ENCODE peak calls at places on chromosomes 16 and 17, in ten cellular contexts. G is NCI-H446; A is GM12864; W is stimulated activated CD4-positive, alpha-beta T cell treated with anti-CD3 and anti-CD28 coated beads, Interleukin-12 subunit alpha, Interleukin-12 subunit beta, amount 100 ng/mL, for 24 hours; F is T47D; J is NCI-H510A treated with DMSO at 0.1 percent for 48 hours; C is GM04503; U is stimulated activated effector memory CD8-positive, alpha-beta T cell treated with anti-CD3 and anti-CD28 coated beads, Interleukin-12 subunit alpha, Interleukin-12 subunit beta, amount 100 ng/mL, for 72 hours; O is stimulated activated naive B cell treated with anti-CD40 and anti-IgM and Interleukin-4, amounts not matched to agents 10 μg/mL and 1 μg/mL and 100 μg/mL, for 72 hours; Y is WTC11. P is an unnamed sample.

GRCh38 chr17:79899584-79899983 is 60.3 kb upstream of the CBX4 start:
- DNase-seq in G (no peak), A (no peak), W (no peak), F (no peak), J (no peak), C (no peak), U (no peak), O (no peak), Y (no peak), P (no peak)

GRCh38 chr17:2792541-2793169 is 3.6 kb upstream of the RAP1GAP2 start:
- DNase-seq in G (no peak), A (no peak), W (no peak), F (no peak), J (no peak), C (no peak), U (peak; percentile 66), O (peak; percentile 39), Y (no peak), P (no peak)

GRCh38 chr17:82929011-82929622 is 89.3 kb upstream of the ZNF750 start:
- DNase-seq in G (no peak), A (no peak), W (no peak), F (no peak), J (no peak), C (no peak), U (no peak), O (no peak), Y (no peak), P (no peak)

GRCh38 chr17:71748872-71749271 is 371.9 kb upstream of the SOX9 start:
- DNase-seq in G (no peak), A (no peak), W (no peak), F (no peak), J (no peak), C (no peak), U (no peak), O (no peak), Y (no peak), P (no peak)

GRCh38 chr16:23148166-23148512 is 1.1 kb downstream of the USP31 start:
- DNase-seq in G (no peak), A (no peak), W (no peak), F (no peak), J (no peak), C (no peak), U (no peak), O (no peak), Y (no peak), P (no peak)

GRCh38 chr17:14061666-14062560 is 7.4 kb upstream of the COX10 start:
- DNase-seq in G (no peak), A (no peak), W (no peak), F (peak; percentile 74), J (no peak), C (peak; percentile 53), U (no peak), O (no peak), Y (no peak), P (no peak)

GRCh38 chr17:73091410-73091769 is 1.1 kb downstream of the SLC39A11 start:
- DNase-seq in G (no peak), A (no peak), W (no peak), F (no peak), J (no peak), C (no peak), U (no peak), O (no peak), Y (no peak), P (no peak)

GRCh38 chr17:64459284-64459747 is 10.4 kb downstream of the MILR1 start:
- DNase-seq in G (no peak), A (no peak), W (no peak), F (no peak), J (no peak), C (no peak), U (no peak), O (no peak), Y (no peak), P (no peak)

GRCh38 chr16:80407265-80407987 is 133.4 kb upstream of the DYNLRB2 start:
- DNase-seq in G (no peak), A (no peak), W (no peak), F (no peak), J (peak; percentile 1), C (no peak), U (no peak), O (no peak), Y (no peak), P (no peak)

GRCh38 chr16:74999208-74999682 is 421 bp downstream of the ZNRF1 start:
- DNase-seq in G (no peak), A (no peak), W (no peak), F (peak; percentile 29), J (no peak), C (no peak), U (peak; percentile 23), O (no peak), Y (no peak), P (no peak)

GRCh38 chr17:60322056-60322387 is 69.9 kb downstream of the USP32 start:
- DNase-seq in G (no peak), A (no peak), W (no peak), F (no peak), J (no peak), C (no peak), U (no peak), O (no peak), Y (no peak), P (no peak)

GRCh38 chr17:7220593-7221280 is 999 bp downstream of the ACADVL start:
- DNase-seq in G (peak; percentile 33), A (no peak), W (no peak), F (peak; percentile 71), J (peak; percentile 20), C (no peak), U (peak; percentile 31), O (peak; percentile 46), Y (peak; percentile 69), P (no peak)

GRCh38 chr17:76370261-76370993 is 14.0 kb upstream of the SPHK1 start:
- DNase-seq in G (no peak), A (no peak), W (no peak), F (no peak), J (no peak), C (peak; percentile 94), U (no peak), O (no peak), Y (no peak), P (no peak)

GRCh38 chr17:7251330-7252175 is at the start of gene CTDNEP1:
- DNase-seq in G (peak; percentile 99), A (peak; percentile 98), W (peak; percentile 97), F (peak; percentile 99), J (peak; percentile 97), C (peak; percentile 98), U (peak; percentile 100), O (peak; percentile 42), Y (peak; percentile 97), P (peak; percentile 90)

GRCh38 chr16:58119509-58119845 is 9.7 kb downstream of the CFAP20 start:
- DNase-seq in G (peak; percentile 18), A (no peak), W (no peak), F (no peak), J (no peak), C (no peak), U (no peak), O (no peak), Y (no peak), P (no peak)

GRCh38 chr17:27893834-27894503 is 804 bp upstream of the LYRM9 start:
- DNase-seq in G (no peak), A (no peak), W (no peak), F (no peak), J (no peak), C (no peak), U (no peak), O (no peak), Y (no peak), P (no peak)

GRCh38 chr16:4511441-4512082 is 27.0 kb downstream of the CDIP1 start:
- DNase-seq in G (peak; percentile 39), A (no peak), W (no peak), F (peak; percentile 66), J (peak; percentile 60), C (no peak), U (no peak), O (no peak), Y (peak; percentile 89), P (no peak)

GRCh38 chr17:55584055-55584685 is 72.9 kb upstream of the SMIM36 start:
- DNase-seq in G (no peak), A (no peak), W (no peak), F (no peak), J (no peak), C (no peak), U (no peak), O (no peak), Y (no peak), P (no peak)

GRCh38 chr17:29066053-29066452 is 23.1 kb downstream of the PIPOX start:
- DNase-seq in G (peak; percentile 52), A (no peak), W (no peak), F (no peak), J (no peak), C (no peak), U (no peak), O (no peak), Y (no peak), P (no peak)

GRCh38 chr17:67452681-67453554 is 75.8 kb downstream of the PITPNC1 start:
- DNase-seq in G (no peak), A (peak; percentile 53), W (no peak), F (no peak), J (no peak), C (no peak), U (no peak), O (no peak), Y (no peak), P (no peak)

GRCh38 chr16:31191697-31192428 is 10.7 kb downstream of the PYCARD start:
- DNase-seq in G (no peak), A (no peak), W (no peak), F (no peak), J (no peak), C (no peak), U (no peak), O (no peak), Y (no peak), P (no peak)

GRCh38 chr16:57786632-57787518 is 15.4 kb downstream of the KIFC3 start:
- DNase-seq in G (no peak), A (no peak), W (no peak), F (no peak), J (no peak), C (no peak), U (no peak), O (no peak), Y (no peak), P (no peak)

GRCh38 chr17:81409190-81409935 is 14.1 kb downstream of the BAHCC1 start:
- DNase-seq in G (no peak), A (no peak), W (no peak), F (no peak), J (peak; percentile 82), C (no peak), U (no peak), O (no peak), Y (peak; percentile 55), P (no peak)

GRCh38 chr17:77429985-77430752 is 289.4 kb downstream of the SEC14L1 start:
- DNase-seq in G (peak; percentile 85), A (no peak), W (peak; percentile 68), F (peak; percentile 79), J (peak; percentile 38), C (peak; percentile 98), U (peak; percentile 72), O (peak; percentile 66), Y (peak; percentile 95), P (no peak)

GRCh38 chr17:7038025-7038862 is 2.4 kb downstream of the SLC16A13 start:
- DNase-seq in G (no peak), A (no peak), W (no peak), F (no peak), J (no peak), C (no peak), U (no peak), O (no peak), Y (no peak), P (no peak)

GRCh38 chr16:75113046-75113491 is 3.5 kb downstream of the LDHD start:
- DNase-seq in G (no peak), A (no peak), W (no peak), F (no peak), J (no peak), C (no peak), U (no peak), O (no peak), Y (no peak), P (no peak)

GRCh38 chr16:668519-669171 is 713 bp downstream of the RHOT2 start:
- DNase-seq in G (no peak), A (no peak), W (no peak), F (no peak), J (no peak), C (no peak), U (no peak), O (no peak), Y (no peak), P (no peak)

GRCh38 chr16:55557186-55557585 is 9.3 kb upstream of the CAPNS2 start:
- DNase-seq in G (no peak), A (no peak), W (no peak), F (no peak), J (no peak), C (no peak), U (no peak), O (no peak), Y (no peak), P (no peak)

P was measured in NCI-H1436 treated with DMSO at 0.1 percent for 48 hours.